ENCODE peak calls at places on chromosomes 16 and 17, in ten cellular contexts. One of them, this sample, is unnamed.

GRCh38 chr17:51164911-51165679 is 1.1 kb upstream of the NME2 start:
- DNase-seq in HFFc6: no peak
- DNase-seq in stimulated activated CD4-positive, alpha-beta T cell treated with anti-CD3 and anti-CD28 coated beads, Interleukin-15, amount 100 ng/mL, for 1 hour: no peak
- DNase-seq in fibroblast of lung: peak; percentile 13
- DNase-seq in left kidney: peak; percentile 18
- DNase-seq in T-helper 1 cell: no peak
- DNase-seq in OCI-LY7: no peak
- DNase-seq in iris pigment epithelial cell: no peak
- DNase-seq in left colon: peak; percentile 34
- DNase-seq in GM10248: no peak
- DNase-seq in this sample: no peak

GRCh38 chr17:64130559-64131001 is 636 bp upstream of the ERN1 start:
- DNase-seq in HFFc6: peak; percentile 87
- DNase-seq in stimulated activated CD4-positive, alpha-beta T cell treated with anti-CD3 and anti-CD28 coated beads, Interleukin-15, amount 100 ng/mL, for 1 hour: no peak
- DNase-seq in fibroblast of lung: peak; percentile 48
- DNase-seq in left kidney: no peak
- DNase-seq in T-helper 1 cell: no peak
- DNase-seq in OCI-LY7: peak; percentile 31
- DNase-seq in iris pigment epithelial cell: peak; percentile 49
- DNase-seq in left colon: peak; percentile 56
- DNase-seq in GM10248: peak; percentile 49
- DNase-seq in this sample: peak; percentile 69

GRCh38 chr17:57675988-57676387 is 69.1 kb downstream of the CCDC182 start:
- DNase-seq in HFFc6: no peak
- DNase-seq in stimulated activated CD4-positive, alpha-beta T cell treated with anti-CD3 and anti-CD28 coated beads, Interleukin-15, amount 100 ng/mL, for 1 hour: no peak
- DNase-seq in fibroblast of lung: no peak
- DNase-seq in left kidney: no peak
- DNase-seq in T-helper 1 cell: no peak
- DNase-seq in OCI-LY7: no peak
- DNase-seq in iris pigment epithelial cell: no peak
- DNase-seq in left colon: no peak
- DNase-seq in GM10248: no peak
- DNase-seq in this sample: no peak

GRCh38 chr17:79535728-79536025 is 75.2 kb downstream of the RBFOX3 start:
- DNase-seq in HFFc6: no peak
- DNase-seq in stimulated activated CD4-positive, alpha-beta T cell treated with anti-CD3 and anti-CD28 coated beads, Interleukin-15, amount 100 ng/mL, for 1 hour: no peak
- DNase-seq in fibroblast of lung: no peak
- DNase-seq in left kidney: no peak
- DNase-seq in T-helper 1 cell: no peak
- DNase-seq in OCI-LY7: no peak
- DNase-seq in iris pigment epithelial cell: no peak
- DNase-seq in left colon: no peak
- DNase-seq in GM10248: no peak
- DNase-seq in this sample: peak; percentile 52

GRCh38 chr17:1049446-1050225 is 52.7 kb downstream of the TIMM22 start:
- DNase-seq in HFFc6: no peak
- DNase-seq in stimulated activated CD4-positive, alpha-beta T cell treated with anti-CD3 and anti-CD28 coated beads, Interleukin-15, amount 100 ng/mL, for 1 hour: no peak
- DNase-seq in fibroblast of lung: no peak
- DNase-seq in left kidney: no peak
- DNase-seq in T-helper 1 cell: no peak
- DNase-seq in OCI-LY7: no peak
- DNase-seq in iris pigment epithelial cell: no peak
- DNase-seq in left colon: no peak
- DNase-seq in GM10248: no peak
- DNase-seq in this sample: peak; percentile 32

GRCh38 chr17:66661411-66661843 is 173.5 kb upstream of the CACNG5 start:
- DNase-seq in HFFc6: peak; percentile 6
- DNase-seq in stimulated activated CD4-positive, alpha-beta T cell treated with anti-CD3 and anti-CD28 coated beads, Interleukin-15, amount 100 ng/mL, for 1 hour: no peak
- DNase-seq in fibroblast of lung: peak; percentile 63
- DNase-seq in left kidney: no peak
- DNase-seq in T-helper 1 cell: no peak
- DNase-seq in OCI-LY7: no peak
- DNase-seq in iris pigment epithelial cell: peak; percentile 58
- DNase-seq in left colon: no peak
- DNase-seq in GM10248: peak; percentile 25
- DNase-seq in this sample: no peak

GRCh38 chr17:45693792-45694191 is 90.3 kb upstream of the CRHR1 start:
- DNase-seq in HFFc6: no peak
- DNase-seq in stimulated activated CD4-positive, alpha-beta T cell treated with anti-CD3 and anti-CD28 coated beads, Interleukin-15, amount 100 ng/mL, for 1 hour: no peak
- DNase-seq in fibroblast of lung: no peak
- DNase-seq in left kidney: no peak
- DNase-seq in T-helper 1 cell: no peak
- DNase-seq in OCI-LY7: no peak
- DNase-seq in iris pigment epithelial cell: no peak
- DNase-seq in left colon: no peak
- DNase-seq in GM10248: no peak
- DNase-seq in this sample: no peak

GRCh38 chr16:66188786-66189725 is 177.4 kb upstream of the CDH5 start:
- DNase-seq in HFFc6: no peak
- DNase-seq in stimulated activated CD4-positive, alpha-beta T cell treated with anti-CD3 and anti-CD28 coated beads, Interleukin-15, amount 100 ng/mL, for 1 hour: no peak
- DNase-seq in fibroblast of lung: peak; percentile 82
- DNase-seq in left kidney: peak; percentile 56
- DNase-seq in T-helper 1 cell: no peak
- DNase-seq in OCI-LY7: no peak
- DNase-seq in iris pigment epithelial cell: peak; percentile 82
- DNase-seq in left colon: no peak
- DNase-seq in GM10248: no peak
- DNase-seq in this sample: no peak

GRCh38 chr17:75088465-75088895 is 726 bp downstream of the SLC16A5 start:
- DNase-seq in HFFc6: no peak
- DNase-seq in stimulated activated CD4-positive, alpha-beta T cell treated with anti-CD3 and anti-CD28 coated beads, Interleukin-15, amount 100 ng/mL, for 1 hour: no peak
- DNase-seq in fibroblast of lung: no peak
- DNase-seq in left kidney: no peak
- DNase-seq in T-helper 1 cell: no peak
- DNase-seq in OCI-LY7: no peak
- DNase-seq in iris pigment epithelial cell: no peak
- DNase-seq in left colon: peak; percentile 45
- DNase-seq in GM10248: no peak
- DNase-seq in this sample: no peak

GRCh38 chr17:65855245-65855644 is 293.8 kb upstream of the AXIN2 start:
- DNase-seq in HFFc6: no peak
- DNase-seq in stimulated activated CD4-positive, alpha-beta T cell treated with anti-CD3 and anti-CD28 coated beads, Interleukin-15, amount 100 ng/mL, for 1 hour: no peak
- DNase-seq in fibroblast of lung: peak; percentile 67
- DNase-seq in left kidney: no peak
- DNase-seq in T-helper 1 cell: no peak
- DNase-seq in OCI-LY7: no peak
- DNase-seq in iris pigment epithelial cell: peak; percentile 43
- DNase-seq in left colon: no peak
- DNase-seq in GM10248: no peak
- DNase-seq in this sample: no peak

GRCh38 chr17:17495448-17496188 is 577 bp downstream of the RASD1 start:
- DNase-seq in HFFc6: no peak
- DNase-seq in stimulated activated CD4-positive, alpha-beta T cell treated with anti-CD3 and anti-CD28 coated beads, Interleukin-15, amount 100 ng/mL, for 1 hour: no peak
- DNase-seq in fibroblast of lung: peak; percentile 27
- DNase-seq in left kidney: peak; percentile 56
- DNase-seq in T-helper 1 cell: no peak
- DNase-seq in OCI-LY7: no peak
- DNase-seq in iris pigment epithelial cell: peak; percentile 45
- DNase-seq in left colon: peak; percentile 24
- DNase-seq in GM10248: peak; percentile 57
- DNase-seq in this sample: peak; percentile 65

GRCh38 chr17:47848198-47848513 is 2.8 kb downstream of the SP6 start:
- DNase-seq in HFFc6: no peak
- DNase-seq in stimulated activated CD4-positive, alpha-beta T cell treated with anti-CD3 and anti-CD28 coated beads, Interleukin-15, amount 100 ng/mL, for 1 hour: no peak
- DNase-seq in fibroblast of lung: no peak
- DNase-seq in left kidney: peak; percentile 43
- DNase-seq in T-helper 1 cell: no peak
- DNase-seq in OCI-LY7: no peak
- DNase-seq in iris pigment epithelial cell: no peak
- DNase-seq in left colon: no peak
- DNase-seq in GM10248: no peak
- DNase-seq in this sample: no peak

GRCh38 chr17:17750881-17751280 is 69.6 kb downstream of the RAI1 start:
- DNase-seq in HFFc6: no peak
- DNase-seq in stimulated activated CD4-positive, alpha-beta T cell treated with anti-CD3 and anti-CD28 coated beads, Interleukin-15, amount 100 ng/mL, for 1 hour: no peak
- DNase-seq in fibroblast of lung: no peak
- DNase-seq in left kidney: no peak
- DNase-seq in T-helper 1 cell: peak; percentile 16
- DNase-seq in OCI-LY7: peak; percentile 87
- DNase-seq in iris pigment epithelial cell: no peak
- DNase-seq in left colon: no peak
- DNase-seq in GM10248: peak; percentile 74
- DNase-seq in this sample: peak; percentile 70

GRCh38 chr17:40074175-40074512 is 11.4 kb downstream of the THRA start:
- DNase-seq in HFFc6: no peak
- DNase-seq in stimulated activated CD4-positive, alpha-beta T cell treated with anti-CD3 and anti-CD28 coated beads, Interleukin-15, amount 100 ng/mL, for 1 hour: no peak
- DNase-seq in fibroblast of lung: no peak
- DNase-seq in left kidney: no peak
- DNase-seq in T-helper 1 cell: no peak
- DNase-seq in OCI-LY7: no peak
- DNase-seq in iris pigment epithelial cell: no peak
- DNase-seq in left colon: peak; percentile 43
- DNase-seq in GM10248: no peak
- DNase-seq in this sample: no peak

This sample was measured in natural killer cell treated with Interleukin-12 subunit alpha and Interleukin-12 subunit beta and Interleukin-15 and Interleukin-18, amount 100 ng/mL, for 72 hours.